ENCODE peak calls at places on chromosome 6, in five cellular contexts. P is stimulated activated CD4-positive, alpha-beta T cell treated with anti-CD3 and anti-CD28 coated beads, TNF-alpha, amount 100 ng/mL, for 24 hours; J is KG1; V is NCI-H2171 treated with DMSO at 0.1 percent for 48 hours; X is endodermal cell. M is an unnamed sample.

GRCh38 chr6:72849346-72849745 is 227.5 kb downstream of the KCNQ5 start:
- DNase-seq in P (no peak), J (no peak), V (no peak), X (no peak), M (no peak)

GRCh38 chr6:5840742-5841141 is 166.0 kb downstream of the NRN1 start:
- DNase-seq in P (no peak), J (no peak), V (no peak), X (no peak), M (no peak)

GRCh38 chr6:43937236-43938177 is 167.5 kb downstream of the VEGFA start:
- DNase-seq in P (no peak), J (no peak), V (no peak), X (peak), M (no peak)

GRCh38 chr6:154914288-154914687 is 80.8 kb upstream of the TIAM2 start:
- DNase-seq in P (no peak), J (no peak), V (no peak), X (no peak), M (no peak)

GRCh38 chr6:107064579-107065065 is 36.6 kb downstream of the MTRES1 start:
- DNase-seq in P (no peak), J (no peak), V (no peak), X (no peak), M (no peak)

GRCh38 chr6:56040875-56041274 is 165.5 kb upstream of the BMP5 start:
- DNase-seq in P (no peak), J (no peak), V (no peak), X (no peak), M (no peak)

GRCh38 chr6:168709991-168710390 is 269.0 kb downstream of the SMOC2 start:
- DNase-seq in P (no peak), J (no peak), V (no peak), X (no peak), M (no peak)

GRCh38 chr6:163748886-163749285 is 334.4 kb downstream of the QKI start:
- DNase-seq in P (no peak), J (no peak), V (no peak), X (peak), M (no peak)

GRCh38 chr6:150006961-150007464 is 18.3 kb downstream of the RAET1L start:
- DNase-seq in P (no peak), J (no peak), V (peak), X (peak), M (peak)

GRCh38 chr6:145733770-145734169 is 1.6 kb downstream of the EPM2A start:
- DNase-seq in P (no peak), J (peak), V (no peak), X (no peak), M (peak)

GRCh38 chr6:102402635-102403329 is 1009.3 kb downstream of the GRIK2 start:
- DNase-seq in P (no peak), J (no peak), V (peak), X (no peak), M (peak)

GRCh38 chr6:138231399-138231886 is 13.2 kb upstream of the PBOV1 start:
- DNase-seq in P (no peak), J (no peak), V (peak), X (no peak), M (peak)

GRCh38 chr6:15793288-15793687 is 130.5 kb upstream of the DTNBP1 start:
- DNase-seq in P (no peak), J (no peak), V (no peak), X (peak), M (no peak)

GRCh38 chr6:37317312-37318038 is 36.3 kb upstream of the RNF8 start:
- DNase-seq in P (no peak), J (no peak), V (no peak), X (no peak), M (no peak)

GRCh38 chr6:149158076-149158475 is 159.4 kb upstream of the TAB2 start:
- DNase-seq in P (no peak), J (no peak), V (no peak), X (no peak), M (no peak)

GRCh38 chr6:137230547-137230946 is 11.4 kb upstream of the IFNGR1 start:
- DNase-seq in P (no peak), J (no peak), V (no peak), X (no peak), M (no peak)

GRCh38 chr6:157597461-157598312 is 216.7 kb downstream of the ZDHHC14 start:
- DNase-seq in P (no peak), J (peak), V (peak), X (peak), M (peak)

GRCh38 chr6:9139762-9140161 is 704.4 kb upstream of the SLC35B3 start:
- DNase-seq in P (no peak), J (no peak), V (no peak), X (no peak), M (no peak)

GRCh38 chr6:43090557-43090952 is 14.4 kb downstream of the PTK7 start:
- DNase-seq in P (no peak), J (no peak), V (peak), X (peak), M (peak)

GRCh38 chr6:79385893-79386292 is 151.3 kb downstream of the LCA5 start:
- DNase-seq in P (no peak), J (no peak), V (no peak), X (no peak), M (no peak)

GRCh38 chr6:133973109-133973971 is 20.3 kb downstream of the TBPL1 start:
- DNase-seq in P (no peak), J (peak), V (peak), X (no peak), M (peak)

GRCh38 chr6:109978174-109979032 is at the start of gene GPR6:
- DNase-seq in P (peak), J (peak), V (peak), X (peak), M (peak)

GRCh38 chr6:116615937-116616756 is at the start of gene RSPH4A:
- DNase-seq in P (peak), J (peak), V (peak), X (peak), M (peak)

GRCh38 chr6:153090241-153090930 is 40.7 kb downstream of the RGS17 start:
- DNase-seq in P (no peak), J (no peak), V (no peak), X (no peak), M (no peak)

GRCh38 chr6:117200067-117200466 is 65.3 kb upstream of the VGLL2 start:
- DNase-seq in P (no peak), J (no peak), V (no peak), X (no peak), M (no peak)

GRCh38 chr6:110946498-110946897 is 12.0 kb upstream of the GTF3C6 start:
- DNase-seq in P (no peak), J (no peak), V (no peak), X (no peak), M (no peak)

GRCh38 chr6:160264213-160264612 is 5.6 kb upstream of the SLC22A2 start:
- DNase-seq in P (no peak), J (no peak), V (no peak), X (no peak), M (no peak)

GRCh38 chr6:161436106-161436876 is 162.4 kb upstream of the AGPAT4 start:
- DNase-seq in P (no peak), J (no peak), V (no peak), X (no peak), M (no peak)

GRCh38 chr6:9623985-9624384 is 790.9 kb downstream of the TFAP2A start:
- DNase-seq in P (no peak), J (no peak), V (no peak), X (no peak), M (no peak)

GRCh38 chr6:19333936-19334335 is 503.2 kb upstream of the ID4 start:
- DNase-seq in P (no peak), J (no peak), V (no peak), X (no peak), M (no peak)